ENCODE peak calls at places on chromosomes 12 and 14, in five cellular contexts. C is astrocyte of the spinal cord, L is cardiac fibroblast, R is testis, B is fibroblast of pulmonary artery. N is an unnamed sample.
A peak's percentile ranks its signal among the peaks of the same experiment; 100 is the strongest.

GRCh38 chr14:74418031-74418430 is 8.0 kb downstream of the SYNDIG1L start:
- DNase-seq in C (no peak), L (no peak), R (no peak), B (no peak), N (no peak)

GRCh38 chr12:125038976-125039625 is 26.1 kb upstream of the AACS start:
- DNase-seq in C (no peak), L (peak; percentile 5), R (no peak), B (no peak), N (no peak)

GRCh38 chr12:105214141-105214540 is 21.8 kb downstream of the APPL2 start:
- DNase-seq in C (peak; percentile 56), L (peak; percentile 27), R (no peak), B (peak; percentile 54), N (no peak)

GRCh38 chr14:60590907-60591510 is 58.3 kb downstream of the SIX1 start:
- DNase-seq in C (peak; percentile 45), L (no peak), R (no peak), B (no peak), N (no peak)

GRCh38 chr12:57717846-57718640 is 20.5 kb downstream of the AGAP2 start:
- DNase-seq in C (no peak), L (no peak), R (no peak), B (no peak), N (no peak)

GRCh38 chr12:57837779-57838562 is 8.6 kb downstream of the CTDSP2 start:
- DNase-seq in C (peak; percentile 65), L (peak; percentile 86), R (peak; percentile 56), B (peak; percentile 79), N (no peak)

GRCh38 chr12:43009307-43009706 is 419.8 kb upstream of the PRICKLE1 start:
- DNase-seq in C (peak; percentile 26), L (no peak), R (peak; percentile 48), B (peak; percentile 11), N (no peak)

GRCh38 chr12:126086242-126086641 is 1021.0 kb downstream of the AACS start:
- DNase-seq in C (no peak), L (no peak), R (no peak), B (no peak), N (no peak)

GRCh38 chr12:20946732-20947131 is 136.2 kb downstream of the SLCO1B3 start:
- DNase-seq in C (peak; percentile 29), L (peak; percentile 54), R (peak; percentile 54), B (peak; percentile 10), N (no peak)

GRCh38 chr12:52019123-52019770 is 12.5 kb downstream of the TAMALIN start:
- DNase-seq in C (no peak), L (no peak), R (no peak), B (no peak), N (peak; percentile 81)

GRCh38 chr12:24360907-24361306 is 411.4 kb upstream of the SOX5 start:
- DNase-seq in C (no peak), L (peak; percentile 75), R (no peak), B (peak; percentile 4), N (no peak)

GRCh38 chr14:31380106-31380505 is 40.2 kb downstream of the HEATR5A start:
- DNase-seq in C (no peak), L (no peak), R (no peak), B (peak; percentile 47), N (no peak)

GRCh38 chr12:43896496-43896895 is 60.6 kb downstream of the TMEM117 start:
- DNase-seq in C (no peak), L (no peak), R (no peak), B (no peak), N (no peak)

GRCh38 chr12:124747426-124748161 is 116.1 kb downstream of the SCARB1 start:
- DNase-seq in C (peak; percentile 91), L (peak; percentile 95), R (no peak), B (peak; percentile 86), N (no peak)

GRCh38 chr12:4267904-4268548 is 5.5 kb upstream of the CCND2 start:
- DNase-seq in C (no peak), L (peak; percentile 15), R (no peak), B (no peak), N (no peak)
- H3K4me3 ChIP-seq in C (no peak overlapping the region), L (no peak overlapping the region), R (no peak overlapping the region), B (no peak overlapping the region), N (no peak overlapping the region)

GRCh38 chr14:68728342-68729106 is 64.3 kb downstream of the ZFP36L1 start:
- DNase-seq in C (no peak), L (no peak), R (no peak), B (no peak), N (no peak)

GRCh38 chr14:68729556-68729955 is 63.3 kb downstream of the ZFP36L1 start:
- DNase-seq in C (no peak), L (no peak), R (no peak), B (no peak), N (no peak)

GRCh38 chr14:68733086-68733621 is 59.7 kb downstream of the ZFP36L1 start:
- DNase-seq in C (no peak), L (peak; percentile 58), R (peak; percentile 26), B (peak; percentile 63), N (no peak)

GRCh38 chr14:68730367-68730766 is 62.5 kb downstream of the ZFP36L1 start:
- DNase-seq in C (no peak), L (no peak), R (no peak), B (no peak), N (no peak)

DNA sequence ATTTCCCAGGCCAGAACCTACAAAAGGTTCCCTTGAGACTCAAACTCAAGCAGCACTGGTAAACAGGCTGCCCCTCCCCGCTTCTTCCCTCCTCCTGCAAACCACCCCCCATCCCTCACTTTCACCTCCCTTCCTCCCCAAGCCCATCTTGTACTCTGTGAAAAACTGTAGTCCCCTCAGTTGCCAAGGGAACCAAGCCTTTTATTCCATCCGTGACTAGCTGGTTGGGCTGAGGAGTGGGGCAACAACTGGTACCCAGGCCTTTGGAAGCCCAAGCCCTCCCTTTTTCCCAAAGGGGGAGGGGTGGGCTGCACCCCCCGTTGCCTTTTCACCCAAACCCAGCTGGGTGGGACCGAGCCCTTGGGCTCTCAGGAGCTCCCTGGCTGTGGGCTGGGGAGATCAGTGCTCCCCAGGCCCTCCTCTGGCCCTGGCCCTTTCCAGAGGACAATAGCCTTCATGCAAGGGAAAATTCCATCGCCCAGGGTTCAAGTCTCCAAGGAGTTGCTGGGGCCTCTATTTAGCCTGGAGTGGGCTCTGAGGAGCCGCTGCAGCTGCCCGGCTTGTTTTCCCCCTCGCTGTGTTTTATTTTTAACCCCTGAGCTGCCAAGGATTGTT is 61.9 kb downstream of the ZFP36L1 start:
- DNase-seq in C (no peak), L (no peak), R (no peak), B (no peak), N (no peak)
- H3K4me3 ChIP-seq in C (no peak overlapping the region), L (no peak overlapping the region), R (no peak overlapping the region), B (no peak overlapping the region), N (no peak overlapping the region)

DNA sequence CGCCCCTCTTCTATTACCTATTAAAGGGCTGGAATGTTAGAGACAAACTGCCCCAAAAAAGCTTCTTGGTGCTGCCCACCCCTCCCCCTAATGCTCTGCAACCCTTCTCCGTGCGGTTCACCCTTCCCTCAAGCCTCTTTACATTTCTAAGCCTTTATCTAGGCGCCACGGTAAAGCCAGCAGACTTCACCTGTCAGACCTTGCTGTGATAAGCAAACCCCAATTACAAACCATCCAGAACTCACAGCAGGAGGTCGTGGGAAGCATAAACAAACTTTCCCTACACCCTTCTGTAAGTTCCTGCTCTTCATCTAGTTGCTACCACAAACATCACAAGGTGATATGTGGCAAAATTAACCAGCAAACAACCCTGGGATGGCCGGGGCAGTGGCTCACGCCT is 56.8 kb downstream of the MOK start:
- DNase-seq in C (no peak), L (no peak), R (no peak), B (no peak), N (no peak)
- H3K4me3 ChIP-seq in C (no peak overlapping the region), L (no peak overlapping the region), R (no peak overlapping the region), B (no peak overlapping the region), N (no peak overlapping the region)

GRCh38 chr12:95784886-95785285 is 5.7 kb downstream of the NTN4 start:
- DNase-seq in C (no peak), L (peak; percentile 67), R (no peak), B (no peak), N (no peak)
- H3K4me3 ChIP-seq in C (no peak overlapping the region), L (no peak overlapping the region), R (no peak overlapping the region), B (no peak overlapping the region), N (peak overlapping the region; percentile 40)

DNA sequence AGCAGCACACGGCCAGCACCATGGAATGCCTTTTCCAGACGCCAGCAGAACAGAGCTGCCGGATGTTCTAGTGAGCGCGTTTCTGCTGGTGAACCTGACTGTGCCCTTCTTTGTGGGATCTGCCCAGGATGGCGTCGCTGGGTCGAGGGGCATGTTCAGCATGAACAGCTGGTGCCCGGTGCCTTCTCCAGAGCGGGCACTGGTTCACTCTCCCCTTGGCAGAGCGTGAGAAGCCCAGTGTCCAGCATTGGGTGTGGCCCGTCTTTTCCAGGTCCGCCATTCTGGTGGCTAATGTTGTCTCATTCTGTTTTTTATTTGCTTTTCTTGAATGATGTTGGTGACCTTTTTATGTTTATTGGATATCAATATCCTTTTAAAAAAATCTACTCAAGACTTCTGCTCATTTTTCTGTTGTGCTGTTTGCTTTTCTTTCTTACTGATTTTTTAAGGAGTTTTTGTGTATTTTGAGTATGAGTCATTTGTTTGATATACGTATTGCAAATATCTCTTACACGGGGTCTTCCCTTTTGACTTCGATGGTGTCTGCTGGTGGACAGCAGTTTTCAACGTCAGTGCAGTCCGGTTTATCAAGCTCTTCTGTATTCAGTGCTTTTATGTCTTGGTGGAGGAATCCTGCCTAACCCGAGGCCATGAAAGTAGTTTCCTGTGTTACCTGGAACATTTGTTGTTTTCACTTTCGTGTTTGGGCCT is 74.3 kb downstream of the ADGRD1 start:
- DNase-seq in C (no peak), L (no peak), R (no peak), B (no peak), N (no peak)
- H3K4me3 ChIP-seq in C (no peak overlapping the region), L (no peak overlapping the region), R (no peak overlapping the region), B (no peak overlapping the region), N (no peak overlapping the region)

DNA sequence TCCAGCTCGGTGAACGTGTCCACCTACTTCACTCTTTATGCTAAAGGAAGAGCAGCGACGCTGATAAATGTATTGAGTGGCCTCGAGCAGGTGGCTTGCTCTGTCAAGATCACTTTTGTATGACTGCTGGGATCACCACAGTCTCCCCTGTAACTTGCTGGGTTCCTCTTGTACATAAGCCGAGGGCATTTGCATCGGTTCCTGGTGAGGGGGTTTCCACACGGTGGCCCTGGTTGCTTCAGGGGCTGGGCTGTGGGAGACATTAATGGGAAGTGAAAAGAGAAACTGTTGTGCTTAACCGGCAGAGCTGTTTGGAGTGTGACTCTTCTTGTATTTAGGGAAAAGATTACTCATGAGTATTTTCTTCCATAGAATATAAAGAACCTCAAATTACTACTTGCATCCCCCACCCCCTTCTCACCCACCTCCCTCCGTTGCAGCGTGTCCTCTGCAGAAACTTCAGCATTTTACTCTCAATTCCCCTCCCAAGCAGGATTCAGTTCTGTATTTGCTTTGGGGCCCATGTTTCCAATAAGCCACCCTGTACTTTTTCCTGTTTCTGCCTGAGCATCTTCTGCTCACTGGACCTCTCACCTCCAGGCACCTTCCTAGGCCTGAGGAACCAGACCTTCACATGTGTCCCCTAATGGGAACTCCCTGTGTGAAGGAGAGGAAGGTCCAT is 186.9 kb downstream of the ETV6 start:
- DNase-seq in C (no peak), L (no peak), R (peak; percentile 27), B (no peak), N (no peak)
- H3K4me3 ChIP-seq in C (no peak overlapping the region), L (no peak overlapping the region), R (no peak overlapping the region), B (no peak overlapping the region), N (no peak overlapping the region)